ENCODE peak calls at places on chromosome 16, in five cellular contexts. A is thyroid gland, Q is heart left ventricle, Z is A549, G is ovary. X is an unnamed sample.

GRCh38 chr16:22694887-22695382 is 119.0 kb upstream of the HS3ST2 start:
- DNase-seq in A (no peak), Q (no peak), Z (no peak), G (no peak), X (no peak)

GRCh38 chr16:87393680-87394055 is 1.5 kb downstream of the MAP1LC3B start:
- DNase-seq in A (no peak), Q (no peak), Z (no peak), G (no peak), X (no peak)

GRCh38 chr16:81729451-81729850 is 49.6 kb upstream of the PLCG2 start:
- DNase-seq in A (no peak), Q (no peak), Z (no peak), G (no peak), X (no peak)

GRCh38 chr16:81004646-81005353 is 1.9 kb downstream of the CMC2 start:
- DNase-seq in A (peak; percentile 8), Q (no peak), Z (peak; percentile 32), G (no peak), X (no peak)

GRCh38 chr16:68744744-68745280 is 7.7 kb downstream of the CDH1 start:
- DNase-seq in A (peak; percentile 90), Q (no peak), Z (peak; percentile 73), G (no peak), X (no peak)

GRCh38 chr16:22147853-22148252 is 14.5 kb upstream of the SDR42E2 start:
- DNase-seq in A (no peak), Q (no peak), Z (no peak), G (no peak), X (no peak)

GRCh38 chr16:77211880-77212735 is 12.9 kb downstream of the SYCE1L start:
- DNase-seq in A (peak; percentile 76), Q (peak; percentile 38), Z (peak; percentile 83), G (peak; percentile 76), X (peak; percentile 89)

GRCh38 chr16:81610144-81610842 is 165.7 kb downstream of the CMIP start:
- DNase-seq in A (no peak), Q (peak; percentile 87), Z (no peak), G (peak; percentile 78), X (peak; percentile 96)

GRCh38 chr16:86285938-86286921 is 224.1 kb upstream of the FOXF1 start:
- DNase-seq in A (no peak), Q (no peak), Z (no peak), G (no peak), X (peak; percentile 78)

GRCh38 chr16:22077700-22078313 is 14.5 kb upstream of the VWA3A start:
- DNase-seq in A (peak; percentile 65), Q (peak; percentile 55), Z (peak; percentile 61), G (peak; percentile 65), X (peak; percentile 49)

GRCh38 chr16:81808933-81809480 is 29.9 kb downstream of the PLCG2 start:
- DNase-seq in A (no peak), Q (no peak), Z (no peak), G (no peak), X (no peak)

GRCh38 chr16:86424968-86425367 is 85.4 kb upstream of the FOXF1 start:
- DNase-seq in A (no peak), Q (no peak), Z (no peak), G (no peak), X (no peak)

GRCh38 chr16:6206080-6206479 is 1108.5 kb upstream of the EEF2KMT start:
- DNase-seq in A (peak; percentile 4), Q (no peak), Z (no peak), G (no peak), X (no peak)

GRCh38 chr16:3949946-3950342 is 69.4 kb upstream of the CREBBP start:
- DNase-seq in A (no peak), Q (no peak), Z (no peak), G (no peak), X (no peak)

GRCh38 chr16:51553910-51554309 is 402.8 kb upstream of the SALL1 start:
- DNase-seq in A (no peak), Q (no peak), Z (no peak), G (no peak), X (no peak)

GRCh38 chr16:67445913-67446907 is 15.3 kb downstream of the HSD11B2 start:
- DNase-seq in A (no peak), Q (peak; percentile 79), Z (no peak), G (peak; percentile 82), X (no peak)

GRCh38 chr16:14562691-14563491 is 67.2 kb downstream of the PARN start:
- DNase-seq in A (no peak), Q (peak; percentile 43), Z (peak; percentile 53), G (no peak), X (peak; percentile 55)

GRCh38 chr16:88315543-88316105 is 67.1 kb upstream of the ZNF469 start:
- DNase-seq in A (no peak), Q (no peak), Z (peak; percentile 78), G (no peak), X (no peak)

GRCh38 chr16:5044011-5044540 is 10.3 kb upstream of the NAGPA start:
- DNase-seq in A (no peak), Q (no peak), Z (no peak), G (no peak), X (no peak)

GRCh38 chr16:83689385-83689831 is 118.4 kb upstream of the HSBP1 start:
- DNase-seq in A (no peak), Q (no peak), Z (no peak), G (no peak), X (peak; percentile 42)

DNA sequence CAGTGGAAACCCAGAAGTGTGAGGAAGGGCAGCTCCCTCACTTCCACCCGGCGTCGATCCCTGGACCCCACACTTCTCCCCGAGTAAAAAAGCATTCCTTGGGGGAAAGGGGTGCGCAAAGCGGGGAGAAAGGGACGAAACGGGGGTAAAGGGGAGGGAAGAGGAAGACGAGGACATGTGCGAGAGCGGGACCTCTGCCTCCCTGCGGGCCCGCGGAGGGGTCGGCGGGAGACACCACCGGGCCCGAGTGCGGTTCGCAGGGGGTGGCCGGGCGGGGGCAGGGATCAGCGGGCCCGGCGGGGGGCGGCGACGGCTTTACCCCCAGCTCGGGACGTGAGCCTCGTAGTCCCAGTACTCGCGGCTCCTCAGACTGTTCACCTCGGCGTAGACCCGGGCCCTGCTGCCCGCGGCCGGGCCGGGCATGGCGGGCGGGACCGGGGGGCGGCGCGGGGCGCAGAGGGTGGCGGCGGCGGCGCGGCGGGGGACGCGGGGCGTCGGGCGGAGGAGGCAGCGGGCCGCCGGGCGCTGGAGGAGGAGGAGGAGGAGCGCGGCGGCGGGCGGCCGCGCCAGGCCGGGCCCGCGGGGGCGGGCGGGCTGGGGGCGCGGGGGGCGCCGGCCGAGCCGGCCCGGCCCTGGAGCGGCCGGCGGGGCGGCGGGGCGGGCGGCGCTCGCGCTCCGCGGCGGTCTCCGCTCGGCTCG is 443 bp downstream of the CSNK2A2 start:
- DNase-seq in A (peak; percentile 6), Q (peak; percentile 24), Z (no peak), G (peak; percentile 18), X (no peak)
- TF ChIP-seq POLR2A in A (no peak), Q (no peak), Z (no peak), G (no peak), X (no peak)

DNA sequence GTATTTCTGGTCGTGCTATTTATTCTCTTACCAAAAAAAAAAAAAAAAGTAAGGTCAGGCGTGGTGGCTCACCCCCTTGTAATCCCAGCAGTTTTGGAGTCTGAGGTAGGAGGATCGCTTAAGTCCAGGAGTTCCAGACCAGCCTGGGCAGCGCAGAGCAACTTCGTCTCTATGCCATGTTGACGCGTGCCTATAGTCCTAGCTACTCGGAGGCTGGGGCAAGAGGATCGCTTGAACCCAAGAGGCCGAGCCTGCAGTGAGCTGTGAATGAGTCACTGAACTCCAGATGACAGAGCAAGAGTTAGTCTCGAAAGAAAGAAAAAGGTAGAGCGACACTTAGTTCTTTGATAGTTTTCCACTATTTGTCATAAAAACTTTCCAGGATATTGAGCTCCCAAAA is 1.4 kb upstream of the TENT4B start:
- DNase-seq in A (no peak), Q (no peak), Z (no peak), G (peak; percentile 42), X (no peak)
- H3K4me3 ChIP-seq in A (no peak overlapping the region), Q (peak overlapping the region; percentile 85), Z (no peak overlapping the region), G (no peak overlapping the region), X (no peak overlapping the region)

DNA sequence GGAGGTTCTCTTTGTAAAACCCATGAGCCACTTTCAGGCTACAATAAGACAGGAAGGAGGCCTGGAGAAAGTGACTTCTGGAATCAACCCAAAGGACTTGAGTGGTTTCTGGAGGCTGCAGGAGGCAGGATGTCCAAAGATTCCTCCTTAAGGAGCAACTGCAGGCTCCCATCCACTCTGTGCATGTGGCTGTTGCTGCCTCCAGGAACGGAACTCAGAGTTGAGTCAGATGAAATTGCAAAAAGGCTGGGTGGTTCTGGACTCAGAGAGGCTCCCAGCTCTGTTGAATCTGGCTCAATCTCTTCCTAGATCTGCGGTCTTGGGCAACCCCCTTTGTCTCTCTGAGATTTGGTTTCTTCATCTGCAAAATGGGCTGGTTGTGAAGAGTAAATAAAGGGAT is 197.1 kb downstream of the SHISA9 start:
- DNase-seq in A (no peak), Q (no peak), Z (no peak), G (no peak), X (no peak)
- TF ChIP-seq POLR2A in A (no peak), Q (no peak), Z (no peak), G (no peak), X (no peak)

DNA sequence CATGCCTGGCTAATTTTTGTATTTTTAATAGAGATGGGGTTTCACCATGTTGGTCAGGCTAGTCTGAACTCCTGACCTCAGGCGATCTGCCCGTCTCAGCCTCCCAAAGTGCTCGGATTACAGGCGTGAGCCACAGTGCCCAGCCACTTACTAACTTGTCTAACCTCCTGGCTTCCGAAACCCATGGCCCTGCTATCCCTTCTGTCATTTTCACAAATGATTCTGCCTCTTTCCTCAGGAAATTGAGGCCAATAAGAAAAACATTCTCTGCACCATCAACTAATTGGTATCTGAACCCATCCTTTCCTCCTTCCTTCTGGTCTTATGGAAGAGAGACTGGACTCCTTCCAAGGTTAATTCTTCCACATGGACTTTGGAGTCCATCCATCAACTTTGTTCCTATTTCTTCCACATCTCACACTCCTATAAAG is 27.9 kb upstream of the TNRC6A start:
- DNase-seq in A (no peak), Q (no peak), Z (no peak), G (no peak), X (no peak)
- H3K4me3 ChIP-seq in A (no peak overlapping the region), Q (no peak overlapping the region), Z (peak overlapping the region; percentile 11), G (no peak overlapping the region), X (no peak overlapping the region)

DNA sequence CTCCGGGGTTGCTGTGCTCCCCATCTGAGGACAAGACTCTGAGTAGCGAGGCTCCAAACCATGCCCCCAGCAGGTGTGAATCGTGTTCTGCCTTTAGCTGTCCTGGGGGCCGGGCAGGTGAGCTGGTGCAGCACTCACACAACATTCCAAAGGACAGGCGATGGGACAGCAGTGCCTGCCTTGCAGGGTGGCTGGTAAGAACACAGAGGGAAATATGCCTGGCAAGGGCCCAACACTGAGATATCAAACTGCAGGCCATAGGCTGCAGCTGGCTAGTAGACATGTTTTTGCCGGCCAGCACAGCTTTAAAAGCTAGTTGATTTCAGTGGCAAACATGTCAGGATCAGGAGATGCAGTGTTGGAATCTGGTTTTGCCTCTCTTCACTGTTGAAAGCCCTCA is 23.6 kb downstream of the CLEC16A start:
- DNase-seq in A (no peak), Q (peak; percentile 64), Z (no peak), G (no peak), X (no peak)
- TF ChIP-seq POLR2A in A (no peak), Q (no peak), Z (no peak), G (no peak), X (no peak)

DNA sequence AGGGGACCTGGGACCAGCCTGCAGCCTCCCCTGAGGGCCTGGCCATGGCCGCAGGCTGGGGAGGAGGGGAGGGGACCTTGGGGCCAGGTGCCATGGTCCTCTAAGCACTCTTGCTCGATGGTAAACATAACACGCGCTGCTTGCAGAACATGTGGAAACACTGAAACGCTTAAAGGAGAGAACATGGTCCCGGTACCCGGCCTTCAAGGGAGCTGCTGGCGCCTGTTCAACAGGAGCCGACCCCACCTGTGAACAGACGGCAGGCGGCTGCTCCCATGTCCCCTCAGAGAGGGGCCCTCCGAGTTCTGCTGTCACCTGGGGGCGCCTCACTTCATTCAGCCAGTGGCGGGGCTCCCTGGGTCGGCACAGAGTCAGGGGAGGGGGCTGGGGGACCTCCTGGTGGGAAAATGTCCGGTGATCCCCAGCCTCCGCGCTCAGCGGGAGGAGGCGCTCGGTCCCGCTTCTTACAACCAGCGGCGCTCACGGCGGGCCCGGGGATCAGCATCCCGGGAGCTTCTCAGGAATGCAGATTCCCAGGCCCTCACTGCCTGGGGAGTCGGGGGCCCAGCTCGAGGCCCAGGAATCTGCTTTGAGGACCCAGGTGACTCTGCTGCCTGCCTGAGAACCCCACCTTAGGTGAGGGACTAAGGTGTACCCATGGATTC is 854 bp upstream of the SSTR5 start:
- DNase-seq in A (no peak), Q (no peak), Z (no peak), G (no peak), X (no peak)
- H3K4me3 ChIP-seq in A (no peak overlapping the region), Q (no peak overlapping the region), Z (no peak overlapping the region), G (no peak overlapping the region), X (no peak overlapping the region)

X was measured in lower leg skin.